ENCODE peak calls at places on chromosome 5, in five cellular contexts. One of them, this sample, is unnamed.

GRCh38 chr5:10123254-10123989 is 126.3 kb downstream of the ATPSCKMT start:
- DNase-seq in Caco-2: no peak
- DNase-seq in activated T-helper 1 cell treated with Interleukin-2 at 50 U/mL for 16 hours: no peak
- DNase-seq in GM20000: no peak
- DNase-seq in foreskin fibroblast: no peak
- DNase-seq in this sample: no peak

GRCh38 chr5:68545636-68546325 is 330.2 kb downstream of the PIK3R1 start:
- DNase-seq in Caco-2: no peak
- DNase-seq in activated T-helper 1 cell treated with Interleukin-2 at 50 U/mL for 16 hours: no peak
- DNase-seq in GM20000: no peak
- DNase-seq in foreskin fibroblast: no peak
- DNase-seq in this sample: no peak

GRCh38 chr5:156473271-156473935 is 146.4 kb downstream of the SGCD start:
- DNase-seq in Caco-2: no peak
- DNase-seq in activated T-helper 1 cell treated with Interleukin-2 at 50 U/mL for 16 hours: no peak
- DNase-seq in GM20000: no peak
- DNase-seq in foreskin fibroblast: peak
- DNase-seq in this sample: no peak

GRCh38 chr5:59616413-59616812 is 277.1 kb downstream of the PDE4D start:
- DNase-seq in Caco-2: no peak
- DNase-seq in activated T-helper 1 cell treated with Interleukin-2 at 50 U/mL for 16 hours: no peak
- DNase-seq in GM20000: no peak
- DNase-seq in foreskin fibroblast: no peak
- DNase-seq in this sample: no peak

GRCh38 chr5:68465934-68466551 is 250.5 kb downstream of the PIK3R1 start:
- DNase-seq in Caco-2: no peak
- DNase-seq in activated T-helper 1 cell treated with Interleukin-2 at 50 U/mL for 16 hours: no peak
- DNase-seq in GM20000: no peak
- DNase-seq in foreskin fibroblast: no peak
- DNase-seq in this sample: no peak

GRCh38 chr5:151682240-151682639 is 4.5 kb downstream of the SPARC start:
- DNase-seq in Caco-2: no peak
- DNase-seq in activated T-helper 1 cell treated with Interleukin-2 at 50 U/mL for 16 hours: no peak
- DNase-seq in GM20000: no peak
- DNase-seq in foreskin fibroblast: peak
- DNase-seq in this sample: no peak

GRCh38 chr5:93681432-93681831 is 60.0 kb downstream of the POU5F2 start:
- DNase-seq in Caco-2: no peak
- DNase-seq in activated T-helper 1 cell treated with Interleukin-2 at 50 U/mL for 16 hours: no peak
- DNase-seq in GM20000: no peak
- DNase-seq in foreskin fibroblast: no peak
- DNase-seq in this sample: no peak

GRCh38 chr5:111308951-111309350 is 84.8 kb downstream of the CAMK4 start:
- DNase-seq in Caco-2: no peak
- DNase-seq in activated T-helper 1 cell treated with Interleukin-2 at 50 U/mL for 16 hours: no peak
- DNase-seq in GM20000: no peak
- DNase-seq in foreskin fibroblast: no peak
- DNase-seq in this sample: no peak

GRCh38 chr5:89546658-89547057 is 663.7 kb upstream of the MEF2C start:
- DNase-seq in Caco-2: no peak
- DNase-seq in activated T-helper 1 cell treated with Interleukin-2 at 50 U/mL for 16 hours: no peak
- DNase-seq in GM20000: no peak
- DNase-seq in foreskin fibroblast: no peak
- DNase-seq in this sample: no peak

GRCh38 chr5:21817668-21818419 is 1035.3 kb downstream of the CDH12 start:
- DNase-seq in Caco-2: no peak
- DNase-seq in activated T-helper 1 cell treated with Interleukin-2 at 50 U/mL for 16 hours: no peak
- DNase-seq in GM20000: no peak
- DNase-seq in foreskin fibroblast: no peak
- DNase-seq in this sample: no peak

GRCh38 chr5:2267991-2268390 is 385.3 kb upstream of the IRX4 start:
- DNase-seq in Caco-2: no peak
- DNase-seq in activated T-helper 1 cell treated with Interleukin-2 at 50 U/mL for 16 hours: no peak
- DNase-seq in GM20000: no peak
- DNase-seq in foreskin fibroblast: no peak
- DNase-seq in this sample: no peak

GRCh38 chr5:72305194-72306142 is 14.6 kb downstream of the MRPS27 start:
- DNase-seq in Caco-2: no peak
- DNase-seq in activated T-helper 1 cell treated with Interleukin-2 at 50 U/mL for 16 hours: no peak
- DNase-seq in GM20000: peak
- DNase-seq in foreskin fibroblast: no peak
- DNase-seq in this sample: peak

GRCh38 chr5:1728846-1729245 is 70.8 kb downstream of the MRPL36 start:
- DNase-seq in Caco-2: no peak
- DNase-seq in activated T-helper 1 cell treated with Interleukin-2 at 50 U/mL for 16 hours: no peak
- DNase-seq in GM20000: no peak
- DNase-seq in foreskin fibroblast: no peak
- DNase-seq in this sample: no peak

GRCh38 chr5:146447734-146448380 is 724 bp downstream of the TCERG1 start:
- DNase-seq in Caco-2: no peak
- DNase-seq in activated T-helper 1 cell treated with Interleukin-2 at 50 U/mL for 16 hours: no peak
- DNase-seq in GM20000: no peak
- DNase-seq in foreskin fibroblast: no peak
- DNase-seq in this sample: peak

GRCh38 chr5:157540707-157541451 is 34.7 kb downstream of the ADAM19 start:
- DNase-seq in Caco-2: no peak
- DNase-seq in activated T-helper 1 cell treated with Interleukin-2 at 50 U/mL for 16 hours: peak
- DNase-seq in GM20000: peak
- DNase-seq in foreskin fibroblast: no peak
- DNase-seq in this sample: peak

GRCh38 chr5:103511554-103511885 is 51.1 kb downstream of the NUDT12 start:
- DNase-seq in Caco-2: no peak
- DNase-seq in activated T-helper 1 cell treated with Interleukin-2 at 50 U/mL for 16 hours: no peak
- DNase-seq in GM20000: no peak
- DNase-seq in foreskin fibroblast: peak
- DNase-seq in this sample: no peak

GRCh38 chr5:41908374-41909079 is 4.4 kb downstream of the RIMOC1 start:
- DNase-seq in Caco-2: no peak
- DNase-seq in activated T-helper 1 cell treated with Interleukin-2 at 50 U/mL for 16 hours: no peak
- DNase-seq in GM20000: no peak
- DNase-seq in foreskin fibroblast: peak
- DNase-seq in this sample: no peak

GRCh38 chr5:132082329-132083023 is 8.9 kb downstream of the CSF2 start:
- DNase-seq in Caco-2: no peak
- DNase-seq in activated T-helper 1 cell treated with Interleukin-2 at 50 U/mL for 16 hours: no peak
- DNase-seq in GM20000: no peak
- DNase-seq in foreskin fibroblast: no peak
- DNase-seq in this sample: no peak

GRCh38 chr5:95446560-95447221 is 55.5 kb downstream of the FAM81B start:
- DNase-seq in Caco-2: no peak
- DNase-seq in activated T-helper 1 cell treated with Interleukin-2 at 50 U/mL for 16 hours: no peak
- DNase-seq in GM20000: no peak
- DNase-seq in foreskin fibroblast: no peak
- DNase-seq in this sample: no peak

GRCh38 chr5:135930029-135930948 is 24.5 kb downstream of the LECT2 start:
- DNase-seq in Caco-2: no peak
- DNase-seq in activated T-helper 1 cell treated with Interleukin-2 at 50 U/mL for 16 hours: no peak
- DNase-seq in GM20000: peak
- DNase-seq in foreskin fibroblast: no peak
- DNase-seq in this sample: peak

GRCh38 chr5:129511291-129511690 is 51.2 kb downstream of the ADAMTS19 start:
- DNase-seq in Caco-2: no peak
- DNase-seq in activated T-helper 1 cell treated with Interleukin-2 at 50 U/mL for 16 hours: no peak
- DNase-seq in GM20000: no peak
- DNase-seq in foreskin fibroblast: peak
- DNase-seq in this sample: no peak

GRCh38 chr5:170631471-170632195 is 127.8 kb downstream of the KCNIP1 start:
- DNase-seq in Caco-2: peak
- DNase-seq in activated T-helper 1 cell treated with Interleukin-2 at 50 U/mL for 16 hours: no peak
- DNase-seq in GM20000: no peak
- DNase-seq in foreskin fibroblast: no peak
- DNase-seq in this sample: no peak

GRCh38 chr5:153893809-153894208 is 144.9 kb downstream of the FAM114A2 start:
- DNase-seq in Caco-2: no peak
- DNase-seq in activated T-helper 1 cell treated with Interleukin-2 at 50 U/mL for 16 hours: no peak
- DNase-seq in GM20000: no peak
- DNase-seq in foreskin fibroblast: no peak
- DNase-seq in this sample: no peak

GRCh38 chr5:97026721-97027120 is 90.8 kb downstream of the LNPEP start:
- DNase-seq in Caco-2: no peak
- DNase-seq in activated T-helper 1 cell treated with Interleukin-2 at 50 U/mL for 16 hours: no peak
- DNase-seq in GM20000: no peak
- DNase-seq in foreskin fibroblast: no peak
- DNase-seq in this sample: no peak

GRCh38 chr5:7714119-7714518 is 136.8 kb downstream of the CFAP90 start:
- DNase-seq in Caco-2: no peak
- DNase-seq in activated T-helper 1 cell treated with Interleukin-2 at 50 U/mL for 16 hours: no peak
- DNase-seq in GM20000: no peak
- DNase-seq in foreskin fibroblast: no peak
- DNase-seq in this sample: no peak

GRCh38 chr5:9429691-9430215 is 116.1 kb downstream of the SEMA5A start:
- DNase-seq in Caco-2: no peak
- DNase-seq in activated T-helper 1 cell treated with Interleukin-2 at 50 U/mL for 16 hours: no peak
- DNase-seq in GM20000: no peak
- DNase-seq in foreskin fibroblast: no peak
- DNase-seq in this sample: no peak

GRCh38 chr5:59036274-59036961 is 453.5 kb downstream of the RAB3C start:
- DNase-seq in Caco-2: peak
- DNase-seq in activated T-helper 1 cell treated with Interleukin-2 at 50 U/mL for 16 hours: peak
- DNase-seq in GM20000: no peak
- DNase-seq in foreskin fibroblast: peak
- DNase-seq in this sample: no peak

GRCh38 chr5:2993301-2993700 is 241.8 kb upstream of the IRX2 start:
- DNase-seq in Caco-2: no peak
- DNase-seq in activated T-helper 1 cell treated with Interleukin-2 at 50 U/mL for 16 hours: no peak
- DNase-seq in GM20000: no peak
- DNase-seq in foreskin fibroblast: no peak
- DNase-seq in this sample: no peak

GRCh38 chr5:141692919-141693848 is 11.2 kb upstream of the ARAP3 start:
- DNase-seq in Caco-2: no peak
- DNase-seq in activated T-helper 1 cell treated with Interleukin-2 at 50 U/mL for 16 hours: peak
- DNase-seq in GM20000: no peak
- DNase-seq in foreskin fibroblast: no peak
- DNase-seq in this sample: no peak

GRCh38 chr5:177233206-177233605 is 70.3 kb downstream of the RAB24 start:
- DNase-seq in Caco-2: no peak
- DNase-seq in activated T-helper 1 cell treated with Interleukin-2 at 50 U/mL for 16 hours: no peak
- DNase-seq in GM20000: no peak
- DNase-seq in foreskin fibroblast: peak
- DNase-seq in this sample: no peak

This sample was measured in GM06990.